ENCODE peak calls at places on chromosomes 11 and 22, in four cellular contexts. One of them, this sample, is unnamed. For H3K9me3 and H3K4me1, the result is how much of the 10 kb centered on the place peaks cover.

GRCh38 chr22:19480789-19481188 is 1.1 kb downstream of the CDC45 start:
- DNase-seq in transverse colon: no peak
- DNase-seq in HCT116: no peak
- DNase-seq in SK-N-SH: no peak
- DNase-seq in this sample: no peak

GRCh38 chr11:1349074-1349931 is 39.9 kb upstream of the TOLLIP start:
- DNase-seq in transverse colon: no peak
- DNase-seq in HCT116: no peak
- DNase-seq in SK-N-SH: peak
- DNase-seq in this sample: no peak

GRCh38 chr22:38203855-38204497 is 2.2 kb downstream of the MAFF start:
- DNase-seq in transverse colon: no peak
- DNase-seq in HCT116: no peak
- DNase-seq in SK-N-SH: no peak
- DNase-seq in this sample: no peak

GRCh38 chr22:42931421-42932196 is 74.5 kb upstream of the ARFGAP3 start:
- DNase-seq in transverse colon: no peak
- DNase-seq in HCT116: no peak
- DNase-seq in SK-N-SH: no peak
- DNase-seq in this sample: no peak

GRCh38 chr11:40393511-40393910 is 1065.9 kb downstream of the LRRC4C start:
- DNase-seq in transverse colon: no peak
- DNase-seq in HCT116: no peak
- DNase-seq in SK-N-SH: no peak
- DNase-seq in this sample: no peak

GRCh38 chr11:15710593-15711260 is 596.0 kb downstream of the INSC start:
- DNase-seq in transverse colon: no peak
- DNase-seq in HCT116: no peak
- DNase-seq in SK-N-SH: no peak
- DNase-seq in this sample: no peak

GRCh38 chr11:65482306-65482850 is 16.5 kb upstream of the MALAT1 start:
- DNase-seq in transverse colon: no peak
- DNase-seq in HCT116: no peak
- DNase-seq in SK-N-SH: no peak
- DNase-seq in this sample: no peak

GRCh38 chr11:129999407-129999806 is 3.2 kb downstream of the PRDM10 start:
- DNase-seq in transverse colon: no peak
- DNase-seq in HCT116: no peak
- DNase-seq in SK-N-SH: no peak
- DNase-seq in this sample: no peak

GRCh38 chr11:1938343-1939005 is 8.7 kb upstream of the MRPL23 start:
- DNase-seq in transverse colon: no peak
- DNase-seq in HCT116: no peak
- DNase-seq in SK-N-SH: peak
- DNase-seq in this sample: no peak

GRCh38 chr11:78753297-78753696 is 178.6 kb upstream of the NARS2 start:
- DNase-seq in transverse colon: no peak
- DNase-seq in HCT116: no peak
- DNase-seq in SK-N-SH: no peak
- DNase-seq in this sample: no peak

GRCh38 chr11:12537778-12538401 is 136.3 kb upstream of the TEAD1 start:
- DNase-seq in transverse colon: no peak
- DNase-seq in HCT116: no peak
- DNase-seq in SK-N-SH: peak
- DNase-seq in this sample: no peak

GRCh38 chr11:128463386-128463829 is 124.0 kb downstream of the ETS1 start:
- DNase-seq in transverse colon: no peak
- DNase-seq in HCT116: no peak
- DNase-seq in SK-N-SH: peak
- DNase-seq in this sample: no peak

GRCh38 chr22:23226497-23226850 is 46.2 kb downstream of the BCR start:
- DNase-seq in transverse colon: no peak
- DNase-seq in HCT116: no peak
- DNase-seq in SK-N-SH: no peak
- DNase-seq in this sample: no peak

GRCh38 chr11:94325681-94326080 is 21.3 kb downstream of the IZUMO1R start:
- DNase-seq in transverse colon: peak
- DNase-seq in HCT116: peak
- DNase-seq in SK-N-SH: peak
- DNase-seq in this sample: peak

GRCh38 chr11:119316729-119317591 is at the start of gene MCAM:
- DNase-seq in transverse colon: no peak
- DNase-seq in HCT116: no peak
- DNase-seq in SK-N-SH: peak
- DNase-seq in this sample: no peak

GRCh38 chr11:46849631-46850030 is 3.6 kb upstream of the CKAP5 start:
- DNase-seq in transverse colon: no peak
- DNase-seq in HCT116: no peak
- DNase-seq in SK-N-SH: no peak
- DNase-seq in this sample: no peak

GRCh38 chr11:30120045-30120589 is 103.3 kb upstream of the KCNA4 start:
- DNase-seq in transverse colon: no peak
- DNase-seq in HCT116: no peak
- DNase-seq in SK-N-SH: no peak
- DNase-seq in this sample: no peak

GRCh38 chr11:110362916-110363574 is 66.6 kb upstream of the RDX start:
- DNase-seq in transverse colon: no peak
- DNase-seq in HCT116: peak
- DNase-seq in SK-N-SH: no peak
- DNase-seq in this sample: no peak

GRCh38 chr22:24305260-24305692 is 34.6 kb downstream of the SPECC1L start:
- DNase-seq in transverse colon: no peak
- DNase-seq in HCT116: no peak
- DNase-seq in SK-N-SH: no peak
- DNase-seq in this sample: no peak

GRCh38 chr11:109747839-109748238 is 325.8 kb downstream of the C11orf87 start:
- DNase-seq in transverse colon: no peak
- DNase-seq in HCT116: no peak
- DNase-seq in SK-N-SH: no peak
- DNase-seq in this sample: no peak

GRCh38 chr11:114912826-114913225 is 234.5 kb downstream of the NXPE2 start:
- DNase-seq in transverse colon: no peak
- DNase-seq in HCT116: no peak
- DNase-seq in SK-N-SH: no peak
- DNase-seq in this sample: no peak

GRCh38 chr11:111698852-111699559 is 67.2 kb downstream of the PPP2R1B start:
- DNase-seq in transverse colon: no peak
- DNase-seq in HCT116: no peak
- DNase-seq in SK-N-SH: no peak
- DNase-seq in this sample: no peak

GRCh38 chr22:45009881-45010531 is at the start of gene PHF21B:
- DNase-seq in transverse colon: no peak
- DNase-seq in HCT116: no peak
- DNase-seq in SK-N-SH: peak
- DNase-seq in this sample: no peak

GRCh38 chr11:48125866-48126265 is 90.7 kb upstream of the OR4B1 start:
- DNase-seq in transverse colon: no peak
- DNase-seq in HCT116: no peak
- DNase-seq in SK-N-SH: no peak
- DNase-seq in this sample: no peak

GRCh38 chr22:31286360-31287255 is 5.7 kb downstream of the PIK3IP1 start:
- DNase-seq in transverse colon: peak
- DNase-seq in HCT116: no peak
- DNase-seq in SK-N-SH: no peak
- DNase-seq in this sample: no peak

GRCh38 chr22:32202539-32203180 is 2.2 kb downstream of the RFPL2 start:
- DNase-seq in transverse colon: peak
- DNase-seq in HCT116: peak
- DNase-seq in SK-N-SH: peak
- DNase-seq in this sample: no peak

GRCh38 chr11:120875986-120876385 is 147.9 kb upstream of the TBCEL start:
- DNase-seq in transverse colon: no peak
- DNase-seq in HCT116: no peak
- DNase-seq in SK-N-SH: no peak
- DNase-seq in this sample: no peak

GRCh38 chr11:60005360-60005759 is 11.6 kb upstream of the OOSP4B start:
- DNase-seq in transverse colon: no peak
- DNase-seq in HCT116: no peak
- DNase-seq in SK-N-SH: no peak
- DNase-seq in this sample: no peak

GRCh38 chr11:12318791-12319733 is 58.3 kb upstream of the PARVA start:
- DNase-seq in transverse colon: no peak
- DNase-seq in HCT116: no peak
- DNase-seq in SK-N-SH: peak
- DNase-seq in this sample: no peak

DNA sequence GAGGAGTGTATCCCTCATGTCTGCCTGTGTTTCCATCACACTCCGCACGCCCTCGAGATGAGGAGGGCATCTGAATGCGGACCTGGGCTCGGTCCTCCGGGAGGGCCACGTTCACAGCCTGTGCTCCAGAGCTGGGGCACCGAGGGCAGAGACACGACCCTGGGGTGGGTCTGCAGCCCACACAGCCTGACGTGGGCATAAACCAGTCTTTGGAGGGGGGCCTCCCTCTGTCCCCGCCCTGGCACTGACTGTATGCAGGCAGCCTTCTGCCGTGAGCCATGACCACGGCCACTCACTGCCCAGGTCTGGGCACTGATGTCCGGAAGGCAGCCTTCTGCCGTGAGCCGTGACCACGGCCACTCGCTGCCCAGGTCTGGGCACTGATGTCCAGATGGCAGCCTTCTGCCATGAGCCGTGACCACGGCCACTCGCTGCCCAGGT is 1425.1 kb downstream of the BRD1 start:
- DNase-seq in transverse colon: no peak
- DNase-seq in HCT116: no peak
- DNase-seq in SK-N-SH: no peak
- DNase-seq in this sample: no peak
- H3K9me3 ChIP-seq in transverse colon: under half
- H3K9me3 ChIP-seq in HCT116: under half
- H3K9me3 ChIP-seq in SK-N-SH: under half
- H3K9me3 ChIP-seq in this sample: under half

GRCh38 chr11:62546937-62547625 is 475 bp upstream of the AHNAK start:
- DNase-seq in transverse colon: peak
- DNase-seq in HCT116: no peak
- DNase-seq in SK-N-SH: no peak
- DNase-seq in this sample: no peak

GRCh38 chr11:62547691-62548281 is 1.2 kb upstream of the AHNAK start:
- DNase-seq in transverse colon: no peak
- DNase-seq in HCT116: no peak
- DNase-seq in SK-N-SH: no peak
- DNase-seq in this sample: no peak

GRCh38 chr11:62545437-62546243 is 966 bp downstream of the AHNAK start:
- DNase-seq in transverse colon: peak
- DNase-seq in HCT116: peak
- DNase-seq in SK-N-SH: peak
- DNase-seq in this sample: no peak

GRCh38 chr11:62546244-62546936 is at the start of gene AHNAK:
- DNase-seq in transverse colon: peak
- DNase-seq in HCT116: no peak
- DNase-seq in SK-N-SH: peak
- DNase-seq in this sample: no peak

DNA sequence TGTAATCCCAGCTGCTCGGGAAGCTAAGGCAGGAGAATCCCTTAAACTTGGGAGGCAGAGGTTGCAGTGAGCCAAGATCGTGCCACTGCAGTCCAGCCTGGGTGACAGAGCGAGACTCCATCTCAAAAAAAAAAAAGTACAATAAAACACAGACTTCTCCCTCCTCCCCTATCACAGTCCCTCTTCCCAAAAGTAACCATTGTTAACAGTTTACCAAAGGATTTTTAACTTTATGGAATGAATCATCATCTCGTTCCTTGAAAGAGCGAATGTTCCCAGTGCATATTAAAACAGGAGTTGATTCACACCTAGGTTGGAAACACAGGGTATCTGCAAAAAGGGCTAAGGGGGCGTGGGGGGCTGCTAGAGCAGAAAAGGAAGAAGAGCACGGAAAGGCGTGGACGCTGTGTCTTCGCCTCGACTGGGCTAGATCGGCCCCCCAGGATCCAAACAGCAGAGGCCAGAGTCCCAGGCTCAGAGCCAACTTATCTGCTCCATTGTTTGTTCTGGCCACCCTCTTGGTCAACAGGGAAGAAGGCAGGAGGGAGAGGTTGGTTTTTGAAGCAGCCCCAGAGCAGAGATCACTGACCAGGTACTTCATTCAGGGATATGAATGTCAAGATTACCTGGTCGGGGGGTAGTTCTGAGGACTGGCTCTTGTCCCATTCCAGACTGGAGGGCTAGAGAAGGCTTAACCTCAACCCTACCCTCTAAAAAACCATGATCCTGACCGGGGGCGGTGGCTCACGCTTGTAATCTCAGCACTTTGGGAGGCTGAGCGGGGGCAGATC is 2.1 kb upstream of the AHNAK start:
- DNase-seq in transverse colon: peak
- DNase-seq in HCT116: no peak
- DNase-seq in SK-N-SH: no peak
- DNase-seq in this sample: no peak
- H3K4me1 ChIP-seq in transverse colon: half or more
- H3K4me1 ChIP-seq in HCT116: under half
- H3K4me1 ChIP-seq in SK-N-SH: under half
- H3K4me1 ChIP-seq in this sample: under half

GRCh38 chr11:68480855-68481510 is 20.4 kb downstream of the PPP6R3 start:
- DNase-seq in transverse colon: no peak
- DNase-seq in HCT116: no peak
- DNase-seq in SK-N-SH: no peak
- DNase-seq in this sample: no peak
- H3K9me3 ChIP-seq in transverse colon: under half
- H3K9me3 ChIP-seq in HCT116: under half
- H3K9me3 ChIP-seq in SK-N-SH: under half
- H3K9me3 ChIP-seq in this sample: under half

GRCh38 chr11:74949748-74950127 is 672 bp downstream of the SPCS2 start:
- DNase-seq in transverse colon: no peak
- DNase-seq in HCT116: no peak
- DNase-seq in SK-N-SH: peak
- DNase-seq in this sample: no peak

GRCh38 chr11:74948898-74949747 is at the start of the genes SPCS2 and XRRA1:
- DNase-seq in transverse colon: peak
- DNase-seq in HCT116: peak
- DNase-seq in SK-N-SH: peak
- DNase-seq in this sample: peak

GRCh38 chr11:74951241-74951640 is 2.2 kb downstream of the SPCS2 start:
- DNase-seq in transverse colon: no peak
- DNase-seq in HCT116: no peak
- DNase-seq in SK-N-SH: no peak
- DNase-seq in this sample: no peak

GRCh38 chr11:74948546-74948897 is 369 bp downstream of the XRRA1 start:
- DNase-seq in transverse colon: no peak
- DNase-seq in HCT116: no peak
- DNase-seq in SK-N-SH: peak
- DNase-seq in this sample: no peak

DNA sequence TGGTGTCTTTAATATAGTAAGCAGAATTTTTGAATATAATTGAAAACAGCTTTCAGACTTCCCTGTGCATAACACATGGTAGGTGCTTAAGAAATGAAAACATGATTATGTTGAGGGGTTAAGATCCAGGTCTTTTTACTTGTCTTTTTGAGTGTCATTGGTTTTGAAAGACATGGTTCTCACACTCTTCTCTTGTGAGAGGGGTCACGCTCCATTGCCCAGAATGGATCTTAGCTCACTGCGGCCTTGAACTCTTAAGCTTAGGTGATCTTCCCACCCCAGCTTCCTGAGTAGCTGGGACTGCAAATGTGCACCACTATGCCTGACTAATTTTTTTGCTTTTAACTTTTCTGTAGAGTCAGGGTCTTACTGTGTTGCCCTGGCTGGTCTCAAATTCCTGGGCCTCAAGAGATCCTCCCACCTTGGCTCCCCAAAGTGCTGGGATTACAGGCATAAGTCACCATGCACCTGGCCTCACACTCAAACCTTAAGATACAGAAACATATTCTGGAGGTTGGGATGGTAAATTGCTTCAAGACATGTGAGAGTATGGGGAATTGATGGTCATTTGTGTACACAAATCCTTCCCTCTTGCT is 1.4 kb downstream of the SPCS2 start:
- DNase-seq in transverse colon: no peak
- DNase-seq in HCT116: no peak
- DNase-seq in SK-N-SH: no peak
- DNase-seq in this sample: no peak
- H3K4me1 ChIP-seq in transverse colon: under half
- H3K4me1 ChIP-seq in HCT116: under half
- H3K4me1 ChIP-seq in SK-N-SH: under half
- H3K4me1 ChIP-seq in this sample: under half

This sample was measured in iPS DF 6.9.